ENCODE peak calls at places on chromosomes 7 and 10, in seven cellular contexts. N, B, Y, C, E, R and H are unnamed samples.

GRCh38 chr7:78013368-78013767 is 214.8 kb downstream of the PHTF2 start:
- DNase-seq in N (peak), B (no peak), Y (no peak), C (no peak), E (no peak), R (no peak), H (no peak)

GRCh38 chr10:15879058-15879457 is 18.8 kb upstream of the MINDY3 start:
- DNase-seq in N (peak), B (no peak), Y (peak), C (no peak), E (peak), R (no peak), H (no peak)

GRCh38 chr10:69065406-69066361 is 22.2 kb upstream of the SRGN start:
- DNase-seq in N (peak), B (peak), Y (peak), C (no peak), E (peak), R (no peak), H (no peak)

GRCh38 chr7:142303650-142304049 is 45.8 kb upstream of the PRSS58 start:
- DNase-seq in N (no peak), B (no peak), Y (peak), C (no peak), E (no peak), R (no peak), H (no peak)

GRCh38 chr7:98760201-98760651 is 109.6 kb downstream of the TMEM130 start:
- DNase-seq in N (peak), B (no peak), Y (peak), C (no peak), E (no peak), R (peak), H (no peak)

GRCh38 chr7:108211382-108212201 is 81.4 kb upstream of the LAMB4 start:
- DNase-seq in N (peak), B (no peak), Y (peak), C (no peak), E (peak), R (no peak), H (peak)

GRCh38 chr10:88731296-88731695 is 25.2 kb downstream of the LIPK start:
- DNase-seq in N (no peak), B (peak), Y (no peak), C (peak), E (no peak), R (no peak), H (no peak)

GRCh38 chr7:54426406-54426805 is 115.8 kb upstream of the VSTM2A start:
- DNase-seq in N (no peak), B (no peak), Y (no peak), C (no peak), E (no peak), R (no peak), H (no peak)

GRCh38 chr10:58797356-58797755 is 284.7 kb downstream of the BICC1 start:
- DNase-seq in N (peak), B (no peak), Y (peak), C (no peak), E (no peak), R (no peak), H (no peak)

GRCh38 chr7:148173296-148173695 is 417.3 kb upstream of the C7orf33 start:
- DNase-seq in N (no peak), B (no peak), Y (no peak), C (no peak), E (no peak), R (no peak), H (no peak)

GRCh38 chr10:28060031-28060607 is 61.2 kb upstream of the ODAD2 start:
- DNase-seq in N (peak), B (no peak), Y (no peak), C (no peak), E (no peak), R (no peak), H (no peak)

GRCh38 chr10:92572362-92573090 is 1.4 kb downstream of the IDE start:
- DNase-seq in N (peak), B (no peak), Y (no peak), C (no peak), E (no peak), R (no peak), H (no peak)

GRCh38 chr10:77925410-77925794 is 1.2 kb downstream of the DLG5 start:
- DNase-seq in N (peak), B (no peak), Y (peak), C (no peak), E (no peak), R (no peak), H (no peak)

GRCh38 chr10:77926566-77927342 is at the start of gene DLG5:
- DNase-seq in N (peak), B (peak), Y (peak), C (peak), E (no peak), R (peak), H (no peak)

GRCh38 chr10:77922551-77923179 is 3.9 kb downstream of the DLG5 start:
- DNase-seq in N (no peak), B (no peak), Y (no peak), C (no peak), E (no peak), R (no peak), H (no peak)

GRCh38 chr10:77927343-77928256 is 1.0 kb upstream of the DLG5 start:
- DNase-seq in N (peak), B (no peak), Y (no peak), C (no peak), E (no peak), R (no peak), H (no peak)

GRCh38 chr10:77925795-77926565 is 575 bp downstream of the DLG5 start:
- DNase-seq in N (peak), B (peak), Y (peak), C (peak), E (no peak), R (peak), H (no peak)
- TF ChIP-seq CTCF in N (no peak), B (no peak), Y (no peak), C (no peak), E (no peak), R (no peak), H (peak)

GRCh38 chr7:16668978-16669377 is 23.0 kb downstream of the BZW2 start:
- DNase-seq in N (no peak), B (no peak), Y (peak), C (no peak), E (no peak), R (no peak), H (no peak)

GRCh38 chr7:16670021-16670420 is 24.0 kb downstream of the BZW2 start:
- DNase-seq in N (peak), B (no peak), Y (peak), C (no peak), E (no peak), R (no peak), H (no peak)

GRCh38 chr7:16669581-16669980 is 23.6 kb downstream of the BZW2 start:
- DNase-seq in N (peak), B (no peak), Y (peak), C (no peak), E (no peak), R (no peak), H (no peak)

GRCh38 chr7:16667355-16667754 is 21.4 kb downstream of the BZW2 start:
- DNase-seq in N (no peak), B (no peak), Y (peak), C (no peak), E (no peak), R (no peak), H (no peak)

DNA sequence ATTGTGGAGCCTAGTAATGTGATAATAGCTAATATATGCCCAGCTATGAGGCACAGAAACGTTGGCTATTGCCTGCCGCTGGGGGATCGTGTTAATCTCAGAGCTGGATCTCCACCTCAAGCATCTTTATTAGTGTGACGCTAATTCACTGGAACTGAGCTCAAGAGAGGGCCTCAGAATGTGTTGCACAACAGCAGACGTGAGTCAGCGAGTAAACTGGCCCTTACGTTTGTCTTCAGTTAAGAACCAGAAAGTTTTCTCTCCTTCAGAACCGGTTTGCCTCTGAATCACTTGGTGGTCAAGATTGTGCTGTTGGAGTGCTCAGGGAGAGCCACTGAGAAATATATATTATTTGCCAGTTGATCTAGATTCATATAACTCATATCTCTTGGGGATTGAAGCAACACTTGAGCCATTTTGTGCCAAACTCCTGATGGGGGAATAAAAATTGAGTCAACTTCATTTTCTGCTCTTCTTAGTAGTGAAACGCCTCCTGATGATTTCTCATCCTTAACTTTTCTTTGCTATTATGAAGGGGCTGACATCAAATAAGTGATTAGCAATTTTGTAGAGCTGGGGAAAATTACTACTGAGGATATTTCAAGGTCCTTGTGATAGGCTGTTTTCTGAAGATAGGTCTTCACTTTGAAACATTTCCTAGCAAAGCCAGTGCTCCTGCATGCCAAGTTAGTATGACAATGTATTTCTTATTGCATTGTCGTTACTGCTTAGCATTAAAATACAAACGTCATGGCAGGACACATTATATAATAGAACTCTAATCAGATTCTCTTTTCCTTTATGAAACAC is 22.3 kb downstream of the BZW2 start:
- DNase-seq in N (peak), B (no peak), Y (peak), C (peak), E (peak), R (peak), H (no peak)
- H3K4me3 ChIP-seq in N (no peak), B (no peak), Y (no peak), C (no peak), E (no peak), R (no peak), H (no peak)

GRCh38 chr10:133124357-133125211 is 35.4 kb upstream of the KNDC1 start:
- DNase-seq in N (peak), B (peak), Y (no peak), C (peak), E (peak), R (no peak), H (no peak)
- TF ChIP-seq CTCF in N (peak), B (peak), Y (peak), C (peak), E (peak), R (no peak), H (peak)

GRCh38 chr7:27181795-27182275 is 3.2 kb downstream of the HOXA11 start:
- DNase-seq in N (no peak), B (peak), Y (no peak), C (peak), E (no peak), R (peak), H (no peak)

GRCh38 chr7:27180431-27181175 is 4.4 kb downstream of the HOXA11 start:
- DNase-seq in N (no peak), B (peak), Y (no peak), C (peak), E (no peak), R (no peak), H (no peak)

GRCh38 chr7:27182285-27182827 is 2.7 kb downstream of the HOXA11 start:
- DNase-seq in N (no peak), B (peak), Y (no peak), C (no peak), E (no peak), R (peak), H (no peak)

GRCh38 chr7:27179503-27180430 is 5.3 kb downstream of the HOXA11 start:
- DNase-seq in N (peak), B (peak), Y (peak), C (peak), E (no peak), R (no peak), H (no peak)

DNA sequence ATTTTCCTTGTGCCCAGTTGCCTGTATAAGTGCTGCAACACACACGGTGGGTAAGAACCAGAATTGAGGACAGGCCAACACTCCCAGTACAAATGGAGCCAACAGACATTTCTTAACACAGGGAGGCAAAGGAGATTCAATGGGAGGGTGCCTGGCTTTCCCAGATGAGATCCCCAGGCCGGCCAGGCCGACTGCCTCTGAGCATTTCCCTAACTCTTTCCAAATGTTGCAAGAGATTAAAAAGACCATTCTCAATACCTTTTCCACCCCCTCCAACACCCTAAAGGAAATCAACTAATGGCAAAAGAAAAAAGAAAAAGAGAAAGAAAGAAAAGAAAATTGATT is 3.9 kb downstream of the HOXA11 start:
- DNase-seq in N (no peak), B (peak), Y (no peak), C (peak), E (no peak), R (no peak), H (no peak)
- H3K4me3 ChIP-seq in N (no peak), B (no peak), Y (no peak), C (no peak), E (no peak), R (no peak), H (no peak)

GRCh38 chr7:101031082-101031481 is 11.2 kb downstream of the MUC17 start:
- DNase-seq in N (no peak), B (peak), Y (no peak), C (no peak), E (no peak), R (no peak), H (no peak)
- TF ChIP-seq CTCF in N (no peak), B (no peak), Y (no peak), C (no peak), E (no peak), R (no peak), H (peak)